ENCODE peak calls at places on chromosomes 11 and 22, in six cellular contexts. E is mesenchymal stem cell, I is neuronal stem cell, H is IMR-90, W is mesendoderm, C is H1. L is an unnamed sample.

GRCh38 chr22:48429621-48430020 is 1398.1 kb downstream of the BRD1 start:
- DNase-seq in E (no peak), I (no peak), H (no peak), W (no peak), C (no peak), L (no peak)

GRCh38 chr11:62108971-62109391 is 14.8 kb upstream of the INCENP start:
- DNase-seq in E (peak; percentile 53), I (no peak), H (peak; percentile 66), W (no peak), C (no peak), L (no peak)

GRCh38 chr11:64253043-64253442 is 1.7 kb downstream of the PLCB3 start:
- DNase-seq in E (no peak), I (no peak), H (no peak), W (no peak), C (no peak), L (no peak)

GRCh38 chr11:61477734-61478148 is 30.8 kb upstream of the LRRC10B start:
- DNase-seq in E (peak; percentile 35), I (peak; percentile 76), H (no peak), W (peak; percentile 52), C (peak; percentile 47), L (peak; percentile 77)

GRCh38 chr11:130848361-130849214 is 67.7 kb downstream of the SNX19 start:
- DNase-seq in E (no peak), I (no peak), H (no peak), W (no peak), C (no peak), L (no peak)

GRCh38 chr22:29202231-29203192 is 3.2 kb upstream of the EMID1 start:
- DNase-seq in E (peak; percentile 82), I (no peak), H (peak; percentile 55), W (peak; percentile 64), C (no peak), L (peak; percentile 77)

GRCh38 chr22:19495562-19496323 is 16.0 kb downstream of the CDC45 start:
- DNase-seq in E (peak; percentile 23), I (no peak), H (peak; percentile 50), W (peak; percentile 44), C (no peak), L (no peak)

GRCh38 chr11:9527481-9528140 is 45.9 kb upstream of the WEE1 start:
- DNase-seq in E (no peak), I (no peak), H (peak; percentile 74), W (no peak), C (no peak), L (no peak)

GRCh38 chr22:38543822-38544221 is 26.2 kb downstream of the DMC1 start:
- DNase-seq in E (no peak), I (no peak), H (no peak), W (no peak), C (no peak), L (no peak)

GRCh38 chr11:62850911-62851806 is 11.8 kb upstream of the WDR74 start:
- DNase-seq in E (no peak), I (no peak), H (no peak), W (peak; percentile 91), C (no peak), L (peak; percentile 81)

GRCh38 chr11:58957922-58958321 is 18.6 kb downstream of the GLYATL1 start:
- DNase-seq in E (no peak), I (no peak), H (no peak), W (no peak), C (no peak), L (no peak)

GRCh38 chr11:119863811-119864601 is 135.0 kb upstream of the NECTIN1 start:
- DNase-seq in E (no peak), I (no peak), H (no peak), W (no peak), C (no peak), L (peak; percentile 55)

GRCh38 chr11:121657191-121657590 is 204.4 kb upstream of the SORL1-AS1 start:
- DNase-seq in E (no peak), I (no peak), H (no peak), W (no peak), C (no peak), L (no peak)

GRCh38 chr11:11279956-11280689 is 72.9 kb downstream of the CSNK2A3 start:
- DNase-seq in E (peak; percentile 84), I (no peak), H (peak; percentile 67), W (peak; percentile 56), C (peak; percentile 34), L (peak; percentile 53)
- H2BK15ac ChIP-seq in E (peak overlapping the region; percentile 95), I (no peak overlapping the region), H (peak overlapping the region; percentile 98), W (no peak overlapping the region), C (peak overlapping the region; percentile 97), L (no peak overlapping the region)

DNA sequence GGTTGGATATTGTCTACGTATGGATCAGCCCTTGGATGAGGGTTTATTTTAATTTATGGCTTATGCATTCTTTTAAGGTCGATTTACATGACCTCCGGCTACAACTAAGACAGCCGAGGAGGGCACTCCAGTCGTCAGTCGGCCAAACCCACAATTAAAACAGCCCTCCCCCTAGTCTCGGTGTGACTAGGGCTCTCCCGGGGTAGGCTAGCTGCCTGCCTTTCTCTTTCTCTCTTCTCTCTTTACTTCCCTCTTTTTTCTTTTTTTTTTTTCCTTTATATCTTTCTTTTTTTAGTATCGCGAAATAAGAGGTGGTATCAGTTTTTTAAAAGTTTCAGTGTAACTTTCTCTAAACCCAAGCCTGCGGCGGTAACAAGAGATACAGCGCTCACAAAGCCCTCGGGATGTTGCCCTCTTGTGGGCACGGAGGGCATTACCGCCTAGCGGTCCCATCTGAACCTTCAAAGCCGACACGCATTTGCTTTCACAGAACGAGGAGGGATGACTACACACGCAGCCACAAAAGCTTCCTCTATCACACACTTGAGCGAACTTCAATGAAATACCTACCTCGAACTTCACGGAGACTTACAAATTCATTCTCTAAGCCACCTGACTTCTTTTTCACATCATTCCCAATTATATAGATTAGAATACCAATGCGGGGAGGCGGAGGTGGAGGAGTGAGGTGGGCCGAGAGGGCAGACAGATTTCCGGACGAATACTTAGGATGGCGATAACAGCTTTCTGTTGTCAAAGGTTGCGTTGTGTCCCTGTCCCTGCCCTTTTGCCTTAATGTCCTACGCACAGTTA is 132.3 kb upstream of the C11orf58 start:
- DNase-seq in E (peak; percentile 96), I (peak; percentile 94), H (peak; percentile 96), W (peak; percentile 94), C (peak; percentile 74), L (peak; percentile 86)
- H2BK15ac ChIP-seq in E (peak overlapping the region; percentile 62), I (no peak overlapping the region), H (peak overlapping the region; percentile 81), W (no peak overlapping the region), C (no peak overlapping the region), L (no peak overlapping the region)

DNA sequence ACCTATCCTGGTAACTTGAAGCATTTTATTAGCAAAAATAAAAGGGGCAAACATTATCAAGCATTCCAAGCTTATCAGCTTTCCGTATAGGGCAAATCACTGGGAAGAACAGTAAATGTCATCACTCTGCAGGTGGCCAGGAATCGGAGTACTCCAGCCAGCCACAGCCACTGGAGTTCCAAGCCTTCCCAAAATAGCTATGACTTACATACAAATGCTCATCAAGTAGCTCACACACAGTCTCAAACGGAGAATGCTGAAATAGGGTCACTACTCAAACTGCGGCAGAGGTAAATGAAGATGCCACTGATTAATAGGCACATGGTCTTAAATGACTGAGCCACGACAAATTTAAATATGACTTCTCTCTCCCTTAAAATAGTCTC is 2.1 kb downstream of the USP28 start:
- DNase-seq in E (peak; percentile 32), I (no peak), H (peak; percentile 32), W (peak; percentile 88), C (no peak), L (no peak)
- H2BK15ac ChIP-seq in E (no peak overlapping the region), I (no peak overlapping the region), H (no peak overlapping the region), W (no peak overlapping the region), C (no peak overlapping the region), L (no peak overlapping the region)

GRCh38 chr11:17413414-17414316 is 25.2 kb upstream of the KCNJ11 start:
- DNase-seq in E (no peak), I (no peak), H (no peak), W (no peak), C (no peak), L (no peak)

GRCh38 chr11:17414317-17414737 is 25.9 kb upstream of the KCNJ11 start:
- DNase-seq in E (no peak), I (no peak), H (no peak), W (no peak), C (no peak), L (no peak)

GRCh38 chr11:17411418-17411817 is 23.0 kb upstream of the KCNJ11 start:
- DNase-seq in E (no peak), I (no peak), H (no peak), W (no peak), C (no peak), L (no peak)

GRCh38 chr11:17410606-17411379 is 22.3 kb upstream of the KCNJ11 start:
- DNase-seq in E (no peak), I (no peak), H (no peak), W (no peak), C (no peak), L (no peak)

GRCh38 chr11:17412488-17413180 is 24.2 kb upstream of the KCNJ11 start:
- DNase-seq in E (no peak), I (peak; percentile 56), H (no peak), W (peak; percentile 27), C (no peak), L (no peak)
- H2BK15ac ChIP-seq in E (no peak overlapping the region), I (peak overlapping the region; percentile 8), H (no peak overlapping the region), W (no peak overlapping the region), C (no peak overlapping the region), L (no peak overlapping the region)

GRCh38 chr11:78851883-78852586 is 277.4 kb upstream of the NARS2 start:
- DNase-seq in E (no peak), I (no peak), H (no peak), W (no peak), C (no peak), L (no peak)
- H2BK15ac ChIP-seq in E (no peak overlapping the region), I (no peak overlapping the region), H (no peak overlapping the region), W (no peak overlapping the region), C (no peak overlapping the region), L (no peak overlapping the region)

L was measured in H9.